ENCODE peak calls at places on chromosomes 12 and 14, in four cellular contexts. One of them, this sample, is unnamed.

GRCh38 chr12:10341892-10342509 is 34.3 kb downstream of the KLRD1 start:
- DNase-seq in NCI-H1436 treated with DMSO at 0.1 percent for 48 hours: no peak
- DNase-seq in HCEC 1CT: peak; percentile 11
- DNase-seq in AG09309: no peak
- DNase-seq in this sample: no peak

GRCh38 chr12:64528616-64529015 is 76.7 kb downstream of the TBK1 start:
- DNase-seq in AG09309: no peak
- DNase-seq in HCEC 1CT: no peak
- DNase-seq in NCI-H1436 treated with DMSO at 0.1 percent for 48 hours: no peak
- DNase-seq in this sample: no peak

GRCh38 chr14:73457050-73457934 is 1.1 kb downstream of the NUMB start:
- DNase-seq in HCEC 1CT: peak; percentile 48
- DNase-seq in NCI-H1436 treated with DMSO at 0.1 percent for 48 hours: no peak
- DNase-seq in AG09309: no peak
- DNase-seq in this sample: peak; percentile 55

GRCh38 chr14:67524152-67524963 is 8.7 kb upstream of the PLEKHH1 start:
- DNase-seq in HCEC 1CT: no peak
- DNase-seq in AG09309: no peak
- DNase-seq in NCI-H1436 treated with DMSO at 0.1 percent for 48 hours: no peak
- DNase-seq in this sample: no peak

GRCh38 chr12:32826807-32827412 is 69.7 kb downstream of the PKP2 start:
- DNase-seq in AG09309: no peak
- DNase-seq in NCI-H1436 treated with DMSO at 0.1 percent for 48 hours: no peak
- DNase-seq in HCEC 1CT: no peak
- DNase-seq in this sample: no peak

GRCh38 chr12:45231515-45232145 is 15.7 kb downstream of the ANO6 start:
- DNase-seq in AG09309: peak; percentile 72
- DNase-seq in NCI-H1436 treated with DMSO at 0.1 percent for 48 hours: no peak
- DNase-seq in HCEC 1CT: peak; percentile 76
- DNase-seq in this sample: no peak

GRCh38 chr14:74510955-74511354 is 17.4 kb downstream of the ISCA2 start:
- DNase-seq in AG09309: no peak
- DNase-seq in HCEC 1CT: peak; percentile 36
- DNase-seq in NCI-H1436 treated with DMSO at 0.1 percent for 48 hours: no peak
- DNase-seq in this sample: peak; percentile 31

GRCh38 chr12:22526836-22527235 is 17.5 kb downstream of the C2CD5 start:
- DNase-seq in HCEC 1CT: no peak
- DNase-seq in AG09309: no peak
- DNase-seq in NCI-H1436 treated with DMSO at 0.1 percent for 48 hours: no peak
- DNase-seq in this sample: no peak

GRCh38 chr12:31219521-31219920 is 106.4 kb downstream of the SINHCAF start:
- DNase-seq in HCEC 1CT: no peak
- DNase-seq in AG09309: no peak
- DNase-seq in NCI-H1436 treated with DMSO at 0.1 percent for 48 hours: no peak
- DNase-seq in this sample: no peak

GRCh38 chr12:89384750-89385273 is 32.5 kb upstream of the DUSP6 start:
- DNase-seq in HCEC 1CT: no peak
- DNase-seq in AG09309: no peak
- DNase-seq in NCI-H1436 treated with DMSO at 0.1 percent for 48 hours: no peak
- DNase-seq in this sample: no peak

GRCh38 chr12:104790296-104791125 is 167.6 kb downstream of the SLC41A2 start:
- DNase-seq in AG09309: no peak
- DNase-seq in NCI-H1436 treated with DMSO at 0.1 percent for 48 hours: no peak
- DNase-seq in HCEC 1CT: no peak
- DNase-seq in this sample: peak; percentile 88

GRCh38 chr12:70427611-70428010 is 61.5 kb downstream of the KCNMB4 start:
- DNase-seq in HCEC 1CT: no peak
- DNase-seq in AG09309: no peak
- DNase-seq in NCI-H1436 treated with DMSO at 0.1 percent for 48 hours: no peak
- DNase-seq in this sample: no peak

GRCh38 chr12:92396647-92397258 is 251.1 kb upstream of the BTG1 start:
- DNase-seq in HCEC 1CT: peak; percentile 75
- DNase-seq in AG09309: peak; percentile 56
- DNase-seq in NCI-H1436 treated with DMSO at 0.1 percent for 48 hours: no peak
- DNase-seq in this sample: no peak

GRCh38 chr12:82595946-82596345 is 90.8 kb upstream of the TMTC2 start:
- DNase-seq in AG09309: no peak
- DNase-seq in HCEC 1CT: no peak
- DNase-seq in NCI-H1436 treated with DMSO at 0.1 percent for 48 hours: no peak
- DNase-seq in this sample: no peak

GRCh38 chr14:67883717-67884116 is 64.1 kb downstream of the RAD51B start:
- DNase-seq in NCI-H1436 treated with DMSO at 0.1 percent for 48 hours: no peak
- DNase-seq in AG09309: peak; percentile 3
- DNase-seq in HCEC 1CT: peak; percentile 36
- DNase-seq in this sample: no peak

GRCh38 chr14:50363734-50364113 is 33.0 kb downstream of the CDKL1 start:
- DNase-seq in NCI-H1436 treated with DMSO at 0.1 percent for 48 hours: no peak
- DNase-seq in HCEC 1CT: peak; percentile 36
- DNase-seq in AG09309: no peak
- DNase-seq in this sample: no peak

GRCh38 chr12:15757553-15758255 is 31.5 kb downstream of the EPS8 start:
- DNase-seq in AG09309: peak; percentile 81
- DNase-seq in HCEC 1CT: peak; percentile 99
- DNase-seq in NCI-H1436 treated with DMSO at 0.1 percent for 48 hours: no peak
- DNase-seq in this sample: no peak

GRCh38 chr14:73633517-73634332 is 11.1 kb upstream of the DNAL1 start:
- DNase-seq in HCEC 1CT: peak; percentile 66
- DNase-seq in NCI-H1436 treated with DMSO at 0.1 percent for 48 hours: no peak
- DNase-seq in AG09309: peak; percentile 29
- DNase-seq in this sample: peak; percentile 88

This sample was measured in left lung.